ENCODE peak calls at places on chromosomes 5 and 9, in eight cellular contexts. One of them, this sample, is unnamed.

GRCh38 chr9:126343271-126343700 is 16.7 kb downstream of the MVB12B start:
- DNase-seq in 8988T: no peak
- DNase-seq in neuronal stem cell: no peak
- DNase-seq in amygdala: no peak
- DNase-seq in GM20000: no peak
- DNase-seq in brain microvascular endothelial cell: no peak
- DNase-seq in cardiac muscle cell: no peak
- DNase-seq in cardiac fibroblast: no peak
- DNase-seq in this sample: no peak

GRCh38 chr9:136943291-136944093 is 1.0 kb downstream of the FBXW5 start:
- DNase-seq in 8988T: peak; percentile 77
- DNase-seq in amygdala: no peak
- DNase-seq in brain microvascular endothelial cell: peak; percentile 21
- DNase-seq in cardiac muscle cell: peak; percentile 57
- DNase-seq in cardiac fibroblast: peak; percentile 34
- DNase-seq in GM20000: peak; percentile 84
- DNase-seq in neuronal stem cell: no peak
- DNase-seq in this sample: peak; percentile 28

GRCh38 chr5:76785493-76785892 is 33.3 kb upstream of the F2RL1 start:
- DNase-seq in GM20000: no peak
- DNase-seq in neuronal stem cell: no peak
- DNase-seq in 8988T: no peak
- DNase-seq in brain microvascular endothelial cell: peak; percentile 52
- DNase-seq in cardiac muscle cell: no peak
- DNase-seq in cardiac fibroblast: no peak
- DNase-seq in amygdala: no peak
- DNase-seq in this sample: no peak

GRCh38 chr5:77080905-77081304 is 6.2 kb downstream of the ZBED3 start:
- DNase-seq in 8988T: no peak
- DNase-seq in amygdala: no peak
- DNase-seq in cardiac muscle cell: no peak
- DNase-seq in cardiac fibroblast: no peak
- DNase-seq in brain microvascular endothelial cell: no peak
- DNase-seq in GM20000: no peak
- DNase-seq in neuronal stem cell: no peak
- DNase-seq in this sample: no peak

GRCh38 chr9:19992556-19992955 is 203.7 kb upstream of the SLC24A2 start:
- DNase-seq in GM20000: no peak
- DNase-seq in cardiac fibroblast: peak; percentile 26
- DNase-seq in amygdala: no peak
- DNase-seq in 8988T: no peak
- DNase-seq in neuronal stem cell: no peak
- DNase-seq in cardiac muscle cell: no peak
- DNase-seq in brain microvascular endothelial cell: peak; percentile 72
- DNase-seq in this sample: no peak

GRCh38 chr5:160621503-160621902 is 199.8 kb downstream of the PTTG1 start:
- DNase-seq in cardiac fibroblast: no peak
- DNase-seq in 8988T: no peak
- DNase-seq in GM20000: no peak
- DNase-seq in neuronal stem cell: no peak
- DNase-seq in amygdala: no peak
- DNase-seq in cardiac muscle cell: no peak
- DNase-seq in brain microvascular endothelial cell: no peak
- DNase-seq in this sample: no peak

GRCh38 chr5:127957183-127957582 is 126.4 kb upstream of the SLC12A2 start:
- DNase-seq in cardiac fibroblast: peak; percentile 70
- DNase-seq in amygdala: no peak
- DNase-seq in GM20000: no peak
- DNase-seq in brain microvascular endothelial cell: peak; percentile 34
- DNase-seq in neuronal stem cell: no peak
- DNase-seq in cardiac muscle cell: no peak
- DNase-seq in 8988T: no peak
- DNase-seq in this sample: no peak

GRCh38 chr9:93397664-93398381 is 53.7 kb upstream of the FAM120A start:
- DNase-seq in amygdala: no peak
- DNase-seq in brain microvascular endothelial cell: no peak
- DNase-seq in 8988T: no peak
- DNase-seq in GM20000: no peak
- DNase-seq in cardiac fibroblast: peak; percentile 29
- DNase-seq in neuronal stem cell: no peak
- DNase-seq in cardiac muscle cell: no peak
- DNase-seq in this sample: no peak

GRCh38 chr9:136095028-136095494 is at the start of gene NACC2:
- DNase-seq in cardiac fibroblast: peak; percentile 68
- DNase-seq in amygdala: no peak
- DNase-seq in brain microvascular endothelial cell: peak; percentile 22
- DNase-seq in GM20000: no peak
- DNase-seq in 8988T: peak; percentile 97
- DNase-seq in cardiac muscle cell: peak; percentile 78
- DNase-seq in neuronal stem cell: peak; percentile 38
- DNase-seq in this sample: no peak

GRCh38 chr9:120742951-120743416 is 28.7 kb upstream of the MEGF9 start:
- DNase-seq in GM20000: peak; percentile 80
- DNase-seq in neuronal stem cell: no peak
- DNase-seq in brain microvascular endothelial cell: no peak
- DNase-seq in cardiac fibroblast: peak; percentile 38
- DNase-seq in amygdala: no peak
- DNase-seq in 8988T: peak; percentile 66
- DNase-seq in cardiac muscle cell: peak; percentile 30
- DNase-seq in this sample: peak; percentile 18

GRCh38 chr9:95025213-95026170 is 292.0 kb downstream of the FANCC start:
- DNase-seq in cardiac fibroblast: peak; percentile 96
- DNase-seq in brain microvascular endothelial cell: peak; percentile 93
- DNase-seq in amygdala: no peak
- DNase-seq in 8988T: no peak
- DNase-seq in GM20000: no peak
- DNase-seq in cardiac muscle cell: peak; percentile 11
- DNase-seq in neuronal stem cell: no peak
- DNase-seq in this sample: no peak

GRCh38 chr5:121251954-121252353 is 599.7 kb upstream of the FTMT start:
- DNase-seq in brain microvascular endothelial cell: peak; percentile 2
- DNase-seq in cardiac muscle cell: no peak
- DNase-seq in GM20000: no peak
- DNase-seq in amygdala: no peak
- DNase-seq in neuronal stem cell: no peak
- DNase-seq in 8988T: no peak
- DNase-seq in cardiac fibroblast: peak; percentile 64
- DNase-seq in this sample: no peak

GRCh38 chr5:1661311-1661710 is 137.6 kb upstream of the LPCAT1 start:
- DNase-seq in amygdala: no peak
- DNase-seq in cardiac muscle cell: no peak
- DNase-seq in brain microvascular endothelial cell: no peak
- DNase-seq in neuronal stem cell: no peak
- DNase-seq in cardiac fibroblast: no peak
- DNase-seq in GM20000: peak; percentile 5
- DNase-seq in 8988T: peak; percentile 22
- DNase-seq in this sample: no peak

GRCh38 chr9:122376791-122377190 is 6.0 kb downstream of the PTGS1 start:
- DNase-seq in cardiac fibroblast: no peak
- DNase-seq in 8988T: no peak
- DNase-seq in amygdala: no peak
- DNase-seq in GM20000: no peak
- DNase-seq in cardiac muscle cell: no peak
- DNase-seq in neuronal stem cell: no peak
- DNase-seq in brain microvascular endothelial cell: no peak
- DNase-seq in this sample: no peak

GRCh38 chr5:125595095-125595494 is 828.1 kb upstream of the GRAMD2B start:
- DNase-seq in amygdala: peak; percentile 24
- DNase-seq in cardiac fibroblast: peak; percentile 78
- DNase-seq in brain microvascular endothelial cell: peak; percentile 11
- DNase-seq in 8988T: no peak
- DNase-seq in neuronal stem cell: no peak
- DNase-seq in cardiac muscle cell: no peak
- DNase-seq in GM20000: no peak
- DNase-seq in this sample: no peak

GRCh38 chr9:127495884-127496555 is 44.7 kb downstream of the LRSAM1 start:
- DNase-seq in cardiac fibroblast: no peak
- DNase-seq in 8988T: no peak
- DNase-seq in amygdala: no peak
- DNase-seq in cardiac muscle cell: no peak
- DNase-seq in brain microvascular endothelial cell: no peak
- DNase-seq in GM20000: no peak
- DNase-seq in neuronal stem cell: no peak
- DNase-seq in this sample: no peak

GRCh38 chr5:167770461-167770860 is 521.0 kb upstream of the WWC1 start:
- DNase-seq in GM20000: no peak
- DNase-seq in amygdala: no peak
- DNase-seq in 8988T: no peak
- DNase-seq in brain microvascular endothelial cell: no peak
- DNase-seq in cardiac fibroblast: peak; percentile 41
- DNase-seq in cardiac muscle cell: no peak
- DNase-seq in neuronal stem cell: no peak
- DNase-seq in this sample: no peak

GRCh38 chr5:4700082-4700481 is 440.0 kb upstream of the ADAMTS16 start:
- DNase-seq in 8988T: no peak
- DNase-seq in cardiac muscle cell: peak; percentile 83
- DNase-seq in amygdala: peak; percentile 23
- DNase-seq in brain microvascular endothelial cell: peak; percentile 18
- DNase-seq in neuronal stem cell: peak; percentile 71
- DNase-seq in GM20000: no peak
- DNase-seq in cardiac fibroblast: no peak
- DNase-seq in this sample: no peak

GRCh38 chr5:111070272-111071134 is 1.0 kb upstream of the TSLP start:
- DNase-seq in brain microvascular endothelial cell: no peak
- DNase-seq in neuronal stem cell: peak; percentile 49
- DNase-seq in GM20000: no peak
- DNase-seq in cardiac fibroblast: no peak
- DNase-seq in cardiac muscle cell: peak; percentile 69
- DNase-seq in amygdala: no peak
- DNase-seq in 8988T: no peak
- DNase-seq in this sample: no peak

GRCh38 chr9:89888677-89889076 is 283.9 kb downstream of the GADD45G start:
- DNase-seq in brain microvascular endothelial cell: no peak
- DNase-seq in cardiac muscle cell: no peak
- DNase-seq in neuronal stem cell: no peak
- DNase-seq in cardiac fibroblast: no peak
- DNase-seq in GM20000: no peak
- DNase-seq in 8988T: no peak
- DNase-seq in amygdala: no peak
- DNase-seq in this sample: no peak

GRCh38 chr9:114504341-114505186 is 709 bp downstream of the WHRN start:
- DNase-seq in 8988T: peak; percentile 65
- DNase-seq in neuronal stem cell: peak; percentile 55
- DNase-seq in amygdala: peak; percentile 49
- DNase-seq in cardiac muscle cell: peak; percentile 51
- DNase-seq in cardiac fibroblast: peak; percentile 26
- DNase-seq in brain microvascular endothelial cell: peak; percentile 6
- DNase-seq in GM20000: peak; percentile 68
- DNase-seq in this sample: peak; percentile 38

GRCh38 chr5:23026252-23027170 is 173.4 kb upstream of the CDH12 start:
- DNase-seq in cardiac fibroblast: peak; percentile 1
- DNase-seq in amygdala: no peak
- DNase-seq in GM20000: no peak
- DNase-seq in 8988T: no peak
- DNase-seq in neuronal stem cell: no peak
- DNase-seq in brain microvascular endothelial cell: no peak
- DNase-seq in cardiac muscle cell: no peak
- DNase-seq in this sample: no peak

GRCh38 chr5:111735829-111736228 is 21.2 kb downstream of the NREP start:
- DNase-seq in 8988T: no peak
- DNase-seq in amygdala: no peak
- DNase-seq in cardiac muscle cell: no peak
- DNase-seq in neuronal stem cell: no peak
- DNase-seq in GM20000: no peak
- DNase-seq in brain microvascular endothelial cell: peak; percentile 98
- DNase-seq in cardiac fibroblast: peak; percentile 83
- DNase-seq in this sample: no peak

GRCh38 chr5:13034048-13034447 is 910.4 kb downstream of the DNAH5 start:
- DNase-seq in amygdala: no peak
- DNase-seq in cardiac fibroblast: no peak
- DNase-seq in cardiac muscle cell: no peak
- DNase-seq in brain microvascular endothelial cell: no peak
- DNase-seq in neuronal stem cell: no peak
- DNase-seq in 8988T: no peak
- DNase-seq in GM20000: no peak
- DNase-seq in this sample: no peak

GRCh38 chr5:134846641-134846960 is 833 bp downstream of the C5orf24 start:
- DNase-seq in neuronal stem cell: no peak
- DNase-seq in brain microvascular endothelial cell: peak; percentile 6
- DNase-seq in 8988T: no peak
- DNase-seq in cardiac muscle cell: peak; percentile 30
- DNase-seq in amygdala: no peak
- DNase-seq in GM20000: peak; percentile 21
- DNase-seq in cardiac fibroblast: peak; percentile 19
- DNase-seq in this sample: no peak

GRCh38 chr9:134136117-134136996 is 475 bp downstream of the WDR5 start:
- DNase-seq in GM20000: peak; percentile 58
- DNase-seq in amygdala: no peak
- DNase-seq in brain microvascular endothelial cell: no peak
- DNase-seq in cardiac fibroblast: peak; percentile 24
- DNase-seq in cardiac muscle cell: peak; percentile 62
- DNase-seq in neuronal stem cell: peak; percentile 24
- DNase-seq in 8988T: no peak
- DNase-seq in this sample: no peak

GRCh38 chr5:159017787-159018186 is 81.9 kb downstream of the EBF1 start:
- DNase-seq in brain microvascular endothelial cell: peak; percentile 92
- DNase-seq in neuronal stem cell: no peak
- DNase-seq in cardiac muscle cell: no peak
- DNase-seq in cardiac fibroblast: peak; percentile 89
- DNase-seq in amygdala: no peak
- DNase-seq in 8988T: no peak
- DNase-seq in GM20000: peak; percentile 39
- DNase-seq in this sample: no peak

GRCh38 chr5:43268188-43268820 is 44.9 kb downstream of the HMGCS1 start:
- DNase-seq in 8988T: no peak
- DNase-seq in neuronal stem cell: no peak
- DNase-seq in cardiac muscle cell: no peak
- DNase-seq in cardiac fibroblast: no peak
- DNase-seq in GM20000: no peak
- DNase-seq in brain microvascular endothelial cell: no peak
- DNase-seq in amygdala: no peak
- DNase-seq in this sample: no peak

GRCh38 chr5:88660326-88660946 is 222.5 kb downstream of the MEF2C start:
- DNase-seq in cardiac fibroblast: peak; percentile 27
- DNase-seq in neuronal stem cell: no peak
- DNase-seq in GM20000: no peak
- DNase-seq in 8988T: no peak
- DNase-seq in cardiac muscle cell: no peak
- DNase-seq in brain microvascular endothelial cell: no peak
- DNase-seq in amygdala: peak; percentile 76
- DNase-seq in this sample: no peak

GRCh38 chr5:17326600-17327037 is 109.2 kb downstream of the BASP1 start:
- DNase-seq in GM20000: no peak
- DNase-seq in brain microvascular endothelial cell: no peak
- DNase-seq in amygdala: no peak
- DNase-seq in 8988T: no peak
- DNase-seq in cardiac muscle cell: no peak
- DNase-seq in cardiac fibroblast: no peak
- DNase-seq in neuronal stem cell: no peak
- DNase-seq in this sample: no peak

GRCh38 chr9:127973169-127974001 is 7.4 kb downstream of the EEIG1 start:
- DNase-seq in 8988T: no peak
- DNase-seq in GM20000: no peak
- DNase-seq in amygdala: no peak
- DNase-seq in cardiac muscle cell: no peak
- DNase-seq in brain microvascular endothelial cell: no peak
- DNase-seq in cardiac fibroblast: no peak
- DNase-seq in neuronal stem cell: no peak
- DNase-seq in this sample: no peak

GRCh38 chr5:43157068-43157467 is 35.0 kb upstream of the NIM1K start:
- DNase-seq in cardiac fibroblast: no peak
- DNase-seq in 8988T: no peak
- DNase-seq in neuronal stem cell: no peak
- DNase-seq in brain microvascular endothelial cell: no peak
- DNase-seq in amygdala: no peak
- DNase-seq in GM20000: no peak
- DNase-seq in cardiac muscle cell: no peak
- DNase-seq in this sample: no peak